ENCODE peak calls at places on chromosomes 6 and 20, in four cellular contexts. Y is Peyer's patch, Q is heart right ventricle, N is prostate gland. S is an unnamed sample.

GRCh38 chr20:14992071-14992654 is 654.8 kb upstream of the FLRT3 start:
- DNase-seq in N (no peak), Y (no peak), Q (no peak), S (no peak)

GRCh38 chr6:139161817-139162284 is 27.0 kb downstream of the HECA start:
- DNase-seq in N (no peak), Q (no peak), Y (peak), S (no peak)

GRCh38 chr6:57097596-57097995 is 7.6 kb downstream of the ZNF451 start:
- DNase-seq in Q (no peak), N (no peak), Y (no peak), S (no peak)

GRCh38 chr6:36827261-36828079 is 11.8 kb downstream of the CPNE5 start:
- DNase-seq in Q (peak), Y (peak), N (no peak), S (no peak)

GRCh38 chr6:137849709-137850093 is 17.4 kb upstream of the TNFAIP3 start:
- DNase-seq in Q (no peak), N (no peak), Y (no peak), S (no peak)

GRCh38 chr6:79277109-79277508 is 42.6 kb upstream of the HMGN3 start:
- DNase-seq in Q (no peak), N (no peak), Y (no peak), S (no peak)

GRCh38 chr6:16130932-16131387 is 2.1 kb downstream of the MYLIP start:
- DNase-seq in N (peak), Y (peak), Q (peak), S (no peak)

GRCh38 chr6:136526196-136526930 is 23.9 kb downstream of the MAP7 start:
- DNase-seq in Q (peak), Y (no peak), N (peak), S (no peak)

GRCh38 chr6:136323431-136324112 is 33.9 kb upstream of the BCLAF1 start:
- DNase-seq in Y (no peak), Q (no peak), N (no peak), S (no peak)

GRCh38 chr6:17394192-17394611 is 807 bp downstream of the CAP2 start:
- DNase-seq in Y (peak), Q (peak), N (peak), S (peak)

GRCh38 chr6:41022294-41022693 is 16.7 kb downstream of the UNC5CL start:
- DNase-seq in Q (no peak), N (no peak), Y (no peak), S (no peak)
- H3K4me3 ChIP-seq in Q (no peak), N (no peak), Y (no peak), S (no peak)

GRCh38 chr6:122050226-122050755 is 349.2 kb upstream of the HSF2 start:
- DNase-seq in N (no peak), Y (no peak), Q (no peak), S (no peak)

GRCh38 chr6:122043421-122043820 is 356.0 kb upstream of the HSF2 start:
- DNase-seq in N (no peak), Q (no peak), Y (no peak), S (no peak)

GRCh38 chr6:122049341-122049740 is 350.1 kb upstream of the HSF2 start:
- DNase-seq in N (peak), Y (no peak), Q (no peak), S (no peak)

GRCh38 chr6:122052501-122052900 is 347.0 kb upstream of the HSF2 start:
- DNase-seq in Y (no peak), N (no peak), Q (no peak), S (no peak)

DNA sequence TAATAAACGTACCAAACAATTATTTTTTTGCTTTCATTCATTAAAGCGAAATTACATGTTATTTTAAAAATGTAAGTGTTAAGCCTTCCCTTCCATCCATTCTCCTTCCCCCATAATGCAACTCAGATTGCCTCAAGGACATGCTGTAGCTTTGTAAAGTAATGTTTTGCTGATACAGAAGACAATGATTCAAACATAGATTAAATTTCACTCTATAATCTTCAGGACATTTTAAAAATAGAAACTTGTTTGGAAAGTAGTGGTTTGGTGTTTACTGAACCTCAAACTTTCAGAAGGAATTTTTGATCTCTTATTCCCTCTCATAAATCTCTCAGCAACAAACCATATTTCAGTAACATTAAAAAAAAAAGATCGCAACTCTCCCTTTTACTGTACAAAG is 350.9 kb upstream of the HSF2 start:
- DNase-seq in Y (no peak), Q (no peak), N (no peak), S (no peak)
- H3K4me3 ChIP-seq in Y (no peak), Q (no peak), N (no peak), S (no peak)

DNA sequence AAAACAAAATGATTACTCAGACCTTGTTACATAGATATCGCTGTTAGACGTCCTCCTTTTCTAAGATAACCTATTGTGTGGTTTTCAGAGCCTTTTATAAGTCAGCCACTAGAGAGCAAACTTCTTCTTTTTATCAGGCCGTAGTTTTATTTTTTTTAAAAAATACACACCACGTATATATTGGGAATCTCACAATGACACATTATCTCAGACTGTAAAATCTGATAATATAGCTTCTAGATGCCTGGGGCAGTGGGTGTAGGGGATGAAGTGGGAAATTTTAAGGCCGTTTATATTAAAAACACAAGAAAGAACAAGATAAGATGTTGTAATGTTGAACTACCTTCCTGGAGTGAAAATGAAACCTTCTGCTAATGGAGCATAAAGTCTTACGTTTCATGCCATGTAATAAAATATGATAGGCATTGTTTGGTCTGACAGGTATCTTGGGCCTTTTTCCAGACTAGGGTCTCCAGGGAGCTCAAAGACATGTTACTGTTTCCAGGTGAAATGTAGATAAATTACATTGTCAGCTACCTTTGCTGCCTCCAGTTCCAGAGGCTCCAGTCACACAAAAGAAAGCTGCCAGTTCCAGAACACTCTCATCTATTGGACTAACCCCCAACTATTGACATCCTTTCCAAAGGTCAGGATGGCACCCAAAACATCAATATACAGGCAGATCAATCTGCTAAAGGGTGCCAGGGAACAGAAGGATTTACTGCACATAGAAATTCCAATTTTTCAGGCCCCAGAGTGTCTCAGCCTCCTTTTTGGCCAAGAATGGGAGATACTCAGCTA is 130.2 kb upstream of the AKIRIN2 start:
- DNase-seq in Y (no peak), Q (no peak), N (no peak), S (no peak)
- H3K4me3 ChIP-seq in Y (peak), Q (peak), N (peak), S (peak)

DNA sequence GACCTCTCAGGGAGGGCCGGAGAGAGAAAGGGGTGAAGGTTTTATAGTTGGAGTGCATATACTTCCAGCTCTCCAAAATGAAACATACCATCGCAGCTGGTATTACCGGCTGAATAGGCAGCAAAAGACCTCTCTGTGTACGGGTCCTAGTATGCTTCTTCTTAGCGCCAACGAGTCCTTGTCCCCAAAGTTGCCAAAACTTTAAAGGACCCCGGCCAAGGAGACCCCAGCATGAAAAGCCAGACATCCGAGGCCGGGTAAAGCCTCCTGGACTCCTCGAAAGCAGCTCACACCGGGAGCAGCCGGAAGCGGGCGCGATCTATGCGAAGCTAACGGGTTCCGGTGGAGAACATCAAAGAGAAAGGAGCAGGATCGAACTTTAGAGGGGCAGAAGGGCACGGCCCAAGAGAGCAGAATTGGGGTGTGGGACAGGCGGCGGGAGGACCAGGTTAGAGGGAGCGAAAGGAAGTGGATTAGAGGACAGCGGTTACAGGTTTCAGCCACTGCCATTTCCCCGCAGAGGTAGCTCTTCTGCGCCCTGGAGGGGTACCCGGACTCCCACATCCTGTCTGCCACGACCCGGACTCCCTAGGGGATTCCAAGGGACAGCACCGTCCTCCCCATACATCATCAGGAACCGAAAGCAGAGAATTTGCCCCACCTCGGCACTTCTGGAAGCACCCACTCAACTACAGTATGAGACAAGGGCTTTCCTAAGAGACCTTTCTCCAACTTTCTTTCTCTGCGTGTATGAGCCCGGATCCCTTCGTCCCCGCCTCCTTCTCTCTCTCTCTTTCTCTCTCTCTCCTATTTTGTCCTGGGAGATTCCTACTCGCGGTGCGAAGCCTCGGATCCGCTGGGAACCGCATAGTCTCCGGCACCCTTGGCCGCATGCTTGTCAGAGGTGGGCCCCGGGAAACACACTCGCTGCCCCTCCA is 602 bp upstream of the VGLL2 start:
- DNase-seq in Y (no peak), Q (no peak), N (no peak), S (no peak)
- H3K4me3 ChIP-seq in Y (peak), Q (peak), N (peak), S (peak)

GRCh38 chr6:29925341-29926080 is 16.8 kb upstream of the HLA-A start:
- DNase-seq in N (no peak), Y (no peak), Q (peak), S (no peak)
- H3K4me3 ChIP-seq in N (no peak), Y (peak), Q (peak), S (no peak)

GRCh38 chr6:10945845-10946244 is 59.0 kb downstream of the SYCP2L start:
- DNase-seq in N (no peak), Y (no peak), Q (no peak), S (no peak)

GRCh38 chr6:10951675-10952282 is 64.9 kb downstream of the SYCP2L start:
- DNase-seq in Q (no peak), Y (no peak), N (no peak), S (peak)

GRCh38 chr6:10949579-10950490 is 63.0 kb downstream of the SYCP2L start:
- DNase-seq in Q (no peak), Y (no peak), N (no peak), S (no peak)

GRCh38 chr6:10947966-10948365 is 61.1 kb downstream of the SYCP2L start:
- DNase-seq in N (no peak), Q (no peak), Y (no peak), S (no peak)
- H3K4me3 ChIP-seq in N (no peak), Q (no peak), Y (no peak), S (no peak)

DNA sequence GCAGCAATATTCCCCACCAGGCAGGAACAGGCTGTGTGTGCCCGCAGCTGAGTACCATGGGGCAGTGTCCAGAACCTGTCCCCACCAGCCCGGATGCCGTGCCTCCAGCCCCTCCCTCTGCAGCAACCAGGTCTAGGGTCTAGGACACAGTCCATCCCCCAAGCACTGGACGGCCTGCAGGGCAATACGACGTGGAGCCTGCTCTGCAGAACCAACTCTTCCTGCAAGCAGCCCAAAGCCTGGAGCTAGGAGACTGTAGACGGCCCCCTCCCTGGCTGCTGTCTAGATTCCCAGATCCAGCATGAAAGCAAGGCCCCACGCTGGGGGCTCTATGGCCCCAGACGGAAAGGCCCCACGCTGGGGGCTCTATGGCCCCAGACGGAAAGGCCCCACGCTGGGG is 128.2 kb upstream of the AFDN start:
- DNase-seq in Q (no peak), N (no peak), Y (peak), S (no peak)
- H3K4me3 ChIP-seq in Q (no peak), N (no peak), Y (no peak), S (no peak)

S was measured in AG04449.